ENCODE peak calls at places on chromosomes 11 and 22, in seven cellular contexts. Y is substantia nigra; T is stimulated activated CD8-positive, alpha-beta memory T cell treated with anti-CD3 and anti-CD28 coated beads, Interleukin-4, amount 100 ng/mL, for 1 hour; L is non-pigmented ciliary epithelial cell; R is NCI-H1092 treated with DMSO at 0.1 percent for 48 hours; K is MCF 10A; X is T-cell. I is an unnamed sample.

GRCh38 chr11:123302751-123303195 is 107.7 kb upstream of the CLMP start:
- DNase-seq in K (peak; percentile 9), T (no peak), R (no peak), L (peak; percentile 52), X (no peak), Y (no peak), I (no peak)

GRCh38 chr11:123653997-123654565 is 343 bp downstream of the SCN3B start:
- DNase-seq in X (peak; percentile 27), Y (no peak), T (no peak), R (peak; percentile 68), L (no peak), K (peak; percentile 34), I (no peak)

GRCh38 chr11:68403424-68403823 is 57.1 kb upstream of the PPP6R3 start:
- DNase-seq in L (no peak), K (no peak), T (no peak), X (no peak), R (no peak), Y (no peak), I (no peak)

GRCh38 chr11:56855217-56855616 is 106.7 kb upstream of the OR9G4 start:
- DNase-seq in R (no peak), L (no peak), T (no peak), X (no peak), Y (no peak), K (no peak), I (no peak)

GRCh38 chr11:111586305-111586915 is 15.8 kb upstream of the SIK2 start:
- DNase-seq in T (no peak), Y (no peak), L (no peak), K (peak; percentile 55), R (peak; percentile 64), X (peak; percentile 35), I (no peak)

GRCh38 chr11:14541180-14541579 is 21.0 kb upstream of the PSMA1 start:
- DNase-seq in Y (no peak), K (no peak), R (no peak), L (no peak), X (no peak), T (no peak), I (no peak)

GRCh38 chr11:36254739-36255138 is 34.5 kb downstream of the COMMD9 start:
- DNase-seq in L (no peak), K (peak; percentile 45), T (no peak), X (no peak), R (no peak), Y (no peak), I (no peak)

GRCh38 chr11:112506852-112507251 is 246.2 kb upstream of the PLET1 start:
- DNase-seq in X (no peak), L (no peak), T (no peak), Y (no peak), K (no peak), R (no peak), I (no peak)

GRCh38 chr11:67320691-67321090 is 17.4 kb downstream of the SSH3 start:
- DNase-seq in T (no peak), Y (no peak), X (no peak), K (no peak), L (no peak), R (no peak), I (no peak)

GRCh38 chr22:22410121-22410520 is 98.4 kb downstream of the ZNF280B start:
- DNase-seq in K (no peak), X (no peak), T (no peak), Y (peak; percentile 23), R (no peak), L (no peak), I (no peak)

GRCh38 chr11:47257518-47258316 is at the start of gene NR1H3:
- DNase-seq in L (no peak), T (no peak), Y (no peak), R (no peak), X (no peak), K (peak; percentile 88), I (no peak)

GRCh38 chr11:9601041-9601875 is 27.8 kb downstream of the WEE1 start:
- DNase-seq in Y (no peak), R (no peak), T (no peak), K (peak; percentile 27), X (peak; percentile 29), L (peak; percentile 94), I (no peak)

GRCh38 chr22:40196628-40197027 is 18.9 kb downstream of the TNRC6B start:
- DNase-seq in T (no peak), R (no peak), Y (no peak), K (peak; percentile 69), X (no peak), L (peak; percentile 88), I (no peak)